ENCODE peak calls at places on chromosomes 11 and 22, in nine cellular contexts. H is progenitor cell of endocrine pancreas; R is activated CD4-positive, alpha-beta T cell treated with anti-CD3 and anti-CD28 coated beads, Interleukin-2, amount 50 U/mL, for 1 hour; U is mesenchymal stem cell; N is heart left ventricle; J is COR-L47; X is NCI-H1417; O is non-pigmented ciliary epithelial cell; T is activated T-cell treated with anti-CD3 and anti-CD28 coated beads, Interleukin-2, amount 50 U/mL, for 72 hours. P is an unnamed sample.
A peak's percentile ranks its signal among the peaks of the same experiment; 100 is the strongest.

GRCh38 chr11:115627071-115627470 is 122.9 kb upstream of the CADM1 start:
- DNase-seq in U (no peak), H (no peak), T (no peak), O (no peak), R (no peak), N (no peak), X (no peak), J (no peak), P (no peak)

GRCh38 chr11:120339394-120339890 is 3.2 kb downstream of the ARHGEF12 start:
- DNase-seq in J (no peak), H (no peak), R (no peak), N (no peak), U (peak; percentile 65), X (peak; percentile 24), T (no peak), O (no peak), P (no peak)

GRCh38 chr22:19620742-19621371 is 93.4 kb upstream of the SEPTIN5 start:
- DNase-seq in U (no peak), R (no peak), T (no peak), H (no peak), X (peak; percentile 5), J (no peak), O (no peak), N (no peak), P (no peak)

GRCh38 chr11:110513521-110514450 is 84.0 kb downstream of the FDX1 start:
- DNase-seq in H (no peak), N (no peak), U (no peak), J (no peak), O (no peak), R (no peak), T (no peak), X (no peak), P (peak; percentile 46)

GRCh38 chr22:37112084-37112728 is 2.7 kb upstream of the TMPRSS6 start:
- DNase-seq in U (no peak), O (no peak), H (peak; percentile 73), N (no peak), X (peak; percentile 2), R (no peak), J (no peak), T (no peak), P (no peak)

GRCh38 chr11:12808519-12808918 is 134.3 kb downstream of the TEAD1 start:
- DNase-seq in H (no peak), O (no peak), R (no peak), J (no peak), X (no peak), N (no peak), U (peak; percentile 69), T (no peak), P (no peak)

GRCh38 chr11:61331636-61332035 is 1.3 kb downstream of the DDB1 start:
- DNase-seq in R (no peak), O (no peak), J (no peak), T (no peak), X (no peak), H (no peak), U (no peak), N (no peak), P (no peak)

GRCh38 chr11:44250421-44250820 is 59.5 kb downstream of the ALX4 start:
- DNase-seq in U (no peak), R (no peak), T (no peak), O (no peak), H (no peak), N (no peak), X (no peak), J (no peak), P (no peak)

GRCh38 chr11:76637491-76638266 is 32.9 kb downstream of the LRRC32 start:
- DNase-seq in R (no peak), N (peak; percentile 87), J (no peak), T (no peak), U (no peak), H (no peak), O (no peak), X (no peak), P (no peak)

GRCh38 chr11:83924987-83925542 is 638.9 kb upstream of the CCDC90B start:
- DNase-seq in H (no peak), U (no peak), X (no peak), O (no peak), N (no peak), T (no peak), J (no peak), R (no peak), P (no peak)

GRCh38 chr11:8809185-8809584 is 101.8 kb upstream of the AKIP1 start:
- DNase-seq in X (no peak), O (no peak), R (no peak), N (no peak), U (no peak), J (no peak), H (no peak), T (no peak), P (no peak)

GRCh38 chr22:20422965-20423635 is 14.5 kb downstream of the SCARF2 start:
- DNase-seq in H (no peak), X (no peak), U (no peak), N (peak; percentile 89), O (no peak), R (no peak), J (no peak), T (no peak), P (no peak)

GRCh38 chr11:44746894-44747293 is 20.1 kb downstream of the TSPAN18 start:
- DNase-seq in R (no peak), H (no peak), T (no peak), U (no peak), X (no peak), N (no peak), J (no peak), O (no peak), P (no peak)

GRCh38 chr22:49964136-49964492 is 3.5 kb downstream of the PIM3 start:
- DNase-seq in U (no peak), O (no peak), J (no peak), N (no peak), H (no peak), X (no peak), T (no peak), R (no peak), P (no peak)

GRCh38 chr11:34492806-34493414 is 20.7 kb downstream of the ELF5 start:
- DNase-seq in U (peak; percentile 59), N (no peak), R (peak; percentile 31), H (peak; percentile 39), O (no peak), X (peak; percentile 83), T (peak; percentile 50), J (peak; percentile 58), P (peak; percentile 22)

GRCh38 chr11:107704432-107704831 is 7.4 kb downstream of the SLN start:
- DNase-seq in N (no peak), J (no peak), R (no peak), T (no peak), H (no peak), U (peak; percentile 71), O (no peak), X (no peak), P (no peak)

GRCh38 chr22:45548441-45548840 is 45.8 kb downstream of the FBLN1 start:
- DNase-seq in N (no peak), T (no peak), J (no peak), R (no peak), O (no peak), U (no peak), X (no peak), H (no peak), P (no peak)

GRCh38 chr22:47002692-47003091 is 240.2 kb downstream of the TBC1D22A start:
- DNase-seq in N (no peak), H (no peak), R (no peak), O (no peak), T (no peak), X (no peak), U (no peak), J (no peak), P (no peak)

GRCh38 chr22:26484360-26484706 is 656 bp downstream of the SRRD start:
- DNase-seq in R (no peak), U (no peak), N (no peak), T (no peak), O (no peak), J (no peak), H (no peak), X (no peak), P (no peak)